ENCODE peak calls at places on chromosome 11, in six cellular contexts. I, E, X, W, K and T are unnamed samples. For H3K36me3, the result is how much of the 10 kb centered on the place peaks cover.

GRCh38 chr11:10302294-10302743 is 2.6 kb upstream of the ADM start:
- DNase-seq in E (peak), X (no peak), I (no peak), K (peak), W (no peak), T (no peak)

GRCh38 chr11:27861706-27862430 is 161.6 kb upstream of the BDNF start:
- DNase-seq in K (peak), W (peak), E (no peak), X (no peak), I (peak), T (no peak)

GRCh38 chr11:78822931-78823423 is 248.3 kb upstream of the NARS2 start:
- DNase-seq in I (no peak), K (no peak), E (no peak), X (peak), W (no peak), T (no peak)

GRCh38 chr11:119339581-119340334 is 925 bp downstream of the C1QTNF5 start:
- DNase-seq in X (no peak), W (peak), I (no peak), K (peak), E (peak), T (no peak)

GRCh38 chr11:5891216-5891800 is 1.7 kb upstream of the OR52E5 start:
- DNase-seq in X (no peak), I (peak), E (no peak), W (peak), K (peak), T (no peak)

GRCh38 chr11:68854273-68854958 is 12.7 kb upstream of the CPT1A start:
- DNase-seq in I (no peak), K (no peak), E (peak), X (no peak), W (no peak), T (no peak)

GRCh38 chr11:117819096-117820040 is 5.2 kb downstream of the FXYD2 start:
- DNase-seq in I (peak), X (peak), W (peak), K (peak), E (no peak), T (no peak)

GRCh38 chr11:12509371-12509770 is 132.0 kb downstream of the PARVA start:
- DNase-seq in K (no peak), X (no peak), W (no peak), E (no peak), I (no peak), T (peak)

GRCh38 chr11:790721-791564 is 1.1 kb upstream of the CEND1 start:
- DNase-seq in E (peak), W (peak), I (no peak), K (peak), X (no peak), T (no peak)

GRCh38 chr11:133931449-133932060 is 25.2 kb downstream of the IGSF9B start:
- DNase-seq in W (no peak), E (no peak), I (no peak), K (no peak), X (no peak), T (no peak)

GRCh38 chr11:64611961-64612646 is 21.1 kb downstream of the SLC22A12 start:
- DNase-seq in I (no peak), X (no peak), E (no peak), W (no peak), K (no peak), T (no peak)

GRCh38 chr11:12235549-12235944 is 125.2 kb downstream of the MICAL2 start:
- DNase-seq in E (no peak), W (peak), I (peak), X (no peak), K (peak), T (no peak)

GRCh38 chr11:32056445-32056844 is 34.4 kb upstream of the RCN1 start:
- DNase-seq in I (no peak), X (no peak), K (peak), W (peak), E (no peak), T (no peak)

GRCh38 chr11:128845334-128845780 is 21.7 kb downstream of the KCNJ1 start:
- DNase-seq in X (no peak), I (no peak), E (no peak), K (no peak), W (no peak), T (no peak)

GRCh38 chr11:113370634-113371033 is 16.9 kb upstream of the ANKK1 start:
- DNase-seq in K (no peak), I (no peak), W (no peak), X (no peak), E (no peak), T (no peak)

GRCh38 chr11:100849009-100849913 is 162.2 kb downstream of the ARHGAP42 start:
- DNase-seq in X (no peak), E (no peak), W (peak), I (peak), K (peak), T (no peak)

GRCh38 chr11:46238078-46238966 is 39.1 kb upstream of the CREB3L1 start:
- DNase-seq in X (peak), I (peak), W (peak), K (peak), E (peak), T (no peak)

GRCh38 chr11:77611921-77612320 is 22.2 kb downstream of the AQP11 start:
- DNase-seq in I (no peak), E (no peak), X (no peak), K (no peak), W (no peak), T (no peak)

GRCh38 chr11:47550288-47551052 is 2.5 kb downstream of the CELF1 start:
- DNase-seq in W (peak), I (no peak), K (no peak), E (peak), X (no peak), T (no peak)

GRCh38 chr11:79062814-79063762 is 377.7 kb downstream of the TENM4 start:
- DNase-seq in E (no peak), I (peak), K (peak), W (no peak), X (no peak), T (no peak)

GRCh38 chr11:124174001-124174400 is 9.1 kb upstream of the OR10D3 start:
- DNase-seq in X (no peak), W (peak), E (no peak), K (peak), I (peak), T (no peak)

GRCh38 chr11:13970986-13971385 is 8.5 kb downstream of the SPON1 start:
- DNase-seq in E (no peak), I (no peak), X (no peak), K (no peak), W (peak), T (peak)

GRCh38 chr11:6746086-6746618 is 25.6 kb downstream of the OR2AG2 start:
- DNase-seq in I (no peak), W (no peak), X (no peak), K (peak), E (peak), T (no peak)

GRCh38 chr11:46724088-46724487 is 5.1 kb downstream of the F2 start:
- DNase-seq in E (no peak), X (no peak), I (no peak), K (no peak), W (no peak), T (no peak)

GRCh38 chr11:114896594-114896993 is 218.3 kb downstream of the NXPE2 start:
- DNase-seq in K (no peak), W (no peak), E (no peak), X (no peak), I (no peak), T (peak)

GRCh38 chr11:19766206-19766605 is 53.6 kb downstream of the NAV2 start:
- DNase-seq in K (no peak), W (peak), X (no peak), I (peak), E (no peak), T (no peak)

GRCh38 chr11:83681045-83681781 is 395.0 kb upstream of the CCDC90B start:
- DNase-seq in K (no peak), W (no peak), I (no peak), E (no peak), X (no peak), T (no peak)

GRCh38 chr11:34614334-34615113 is 6.4 kb upstream of the EHF start:
- DNase-seq in I (peak), E (no peak), W (peak), K (peak), X (no peak), T (no peak)

DNA sequence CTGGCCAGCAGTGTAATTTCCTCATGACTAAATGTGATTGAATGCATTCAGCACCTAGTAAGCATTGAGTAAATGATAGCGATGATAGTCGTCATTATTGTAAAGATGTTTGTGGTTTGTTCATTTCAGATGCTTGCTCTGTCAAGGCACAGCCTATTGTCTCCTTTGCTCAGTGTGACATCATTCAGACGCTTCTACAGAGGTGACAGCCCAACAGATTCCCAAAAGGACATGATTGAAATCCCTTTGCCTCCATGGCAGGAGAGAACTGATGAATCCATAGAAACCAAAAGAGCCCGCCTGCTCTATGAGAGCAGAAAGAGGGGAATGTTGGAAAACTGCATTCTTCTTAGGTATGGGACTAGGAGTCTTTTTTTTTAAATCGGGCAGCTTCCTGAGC is 7.6 kb downstream of the SDHAF2 start:
- DNase-seq in K (no peak), W (no peak), I (no peak), X (no peak), E (no peak), T (no peak)
- H3K36me3 ChIP-seq in K (under half), W (under half), I (under half), X (under half), E (half or more), T (under half)

DNA sequence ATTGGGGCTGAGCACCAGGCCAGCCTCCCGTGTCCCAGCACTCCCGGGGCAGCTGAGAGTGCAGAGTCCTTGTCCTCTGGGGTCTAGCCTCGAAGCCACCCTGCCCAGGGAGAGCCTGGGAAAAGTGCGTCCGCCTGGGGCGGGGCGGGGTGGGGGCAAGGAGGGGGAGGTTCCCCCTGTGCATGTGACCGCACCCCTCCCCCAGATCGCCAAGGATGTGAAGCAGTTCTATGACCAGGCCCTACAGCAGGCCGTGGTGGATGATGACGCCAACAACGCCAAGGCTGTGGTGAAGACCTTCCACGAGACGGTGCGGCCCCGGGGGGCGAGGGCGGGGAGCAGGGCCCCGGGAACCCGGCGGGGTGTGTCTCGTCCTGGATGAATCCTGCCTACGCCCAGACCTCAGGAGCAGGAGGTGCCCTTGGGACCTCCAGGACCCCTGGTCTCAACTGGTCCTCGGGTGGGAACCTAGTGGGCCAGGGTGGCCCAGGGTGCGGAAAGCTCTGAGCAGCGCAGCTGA is 5.3 kb upstream of the TSSC4 start:
- DNase-seq in K (no peak), W (no peak), X (no peak), E (no peak), I (no peak), T (no peak)
- H3K36me3 ChIP-seq in K (under half), W (under half), X (half or more), E (half or more), I (half or more), T (half or more)

GRCh38 chr11:43467958-43468357 is 109.2 kb downstream of the TTC17 start:
- DNase-seq in I (no peak), K (no peak), W (peak), X (no peak), E (no peak), T (no peak)

GRCh38 chr11:43458486-43458885 is 99.8 kb downstream of the TTC17 start:
- DNase-seq in E (no peak), I (no peak), K (no peak), W (no peak), X (no peak), T (no peak)

GRCh38 chr11:43462359-43462758 is 103.6 kb downstream of the TTC17 start:
- DNase-seq in I (no peak), E (no peak), K (no peak), W (no peak), X (no peak), T (no peak)
- H3K36me3 ChIP-seq in I (under half), E (half or more), K (under half), W (under half), X (half or more), T (half or more)

GRCh38 chr11:121161349-121161917 is 60.4 kb downstream of the TECTA start:
- DNase-seq in W (no peak), X (no peak), I (no peak), K (no peak), E (no peak), T (no peak)
- H3K36me3 ChIP-seq in W (under half), X (under half), I (under half), K (under half), E (under half), T (under half)